ENCODE peak calls at places on chromosomes 7 and 10, in five cellular contexts. One of them, this sample, is unnamed.
A peak's percentile ranks its signal among the peaks of the same experiment; 100 is the strongest.

GRCh38 chr7:138891446-138891810 is 89.8 kb downstream of the KIAA1549 start:
- DNase-seq in neural progenitor cell: no peak
- DNase-seq in right atrium auricular region: no peak
- DNase-seq in GM12878: no peak
- DNase-seq in lower lobe of right lung: no peak
- DNase-seq in this sample: no peak

GRCh38 chr7:156927571-156928405 is 21.7 kb upstream of the NOM1 start:
- DNase-seq in neural progenitor cell: no peak
- DNase-seq in right atrium auricular region: no peak
- DNase-seq in GM12878: no peak
- DNase-seq in lower lobe of right lung: no peak
- DNase-seq in this sample: no peak

GRCh38 chr10:44385726-44386438 is 985 bp upstream of the CXCL12 start:
- DNase-seq in lower lobe of right lung: no peak
- DNase-seq in GM12878: no peak
- DNase-seq in neural progenitor cell: peak; percentile 38
- DNase-seq in right atrium auricular region: peak; percentile 58
- DNase-seq in this sample: peak; percentile 18

GRCh38 chr7:117319211-117319610 is 3.6 kb downstream of the WNT2 start:
- DNase-seq in GM12878: no peak
- DNase-seq in lower lobe of right lung: no peak
- DNase-seq in right atrium auricular region: no peak
- DNase-seq in neural progenitor cell: no peak
- DNase-seq in this sample: no peak

GRCh38 chr10:85859859-85860258 is 506.7 kb downstream of the GRID1 start:
- DNase-seq in right atrium auricular region: no peak
- DNase-seq in lower lobe of right lung: no peak
- DNase-seq in GM12878: no peak
- DNase-seq in neural progenitor cell: no peak
- DNase-seq in this sample: no peak

GRCh38 chr7:134212576-134213546 is 85.7 kb downstream of the LRGUK start:
- DNase-seq in lower lobe of right lung: peak; percentile 66
- DNase-seq in right atrium auricular region: no peak
- DNase-seq in neural progenitor cell: no peak
- DNase-seq in GM12878: no peak
- DNase-seq in this sample: no peak

GRCh38 chr7:101108330-101108857 is 18.5 kb upstream of the SERPINE1 start:
- DNase-seq in GM12878: peak; percentile 51
- DNase-seq in right atrium auricular region: peak; percentile 76
- DNase-seq in neural progenitor cell: peak; percentile 60
- DNase-seq in lower lobe of right lung: peak; percentile 67
- DNase-seq in this sample: peak; percentile 76

GRCh38 chr7:33805630-33806233 is 99.6 kb upstream of the BMPER start:
- DNase-seq in lower lobe of right lung: no peak
- DNase-seq in right atrium auricular region: no peak
- DNase-seq in neural progenitor cell: no peak
- DNase-seq in GM12878: no peak
- DNase-seq in this sample: no peak

GRCh38 chr7:122691569-122692235 is 7.2 kb downstream of the RNF133 start:
- DNase-seq in neural progenitor cell: no peak
- DNase-seq in GM12878: no peak
- DNase-seq in right atrium auricular region: no peak
- DNase-seq in lower lobe of right lung: no peak
- DNase-seq in this sample: no peak

GRCh38 chr10:58807631-58808024 is 295.0 kb downstream of the BICC1 start:
- DNase-seq in right atrium auricular region: no peak
- DNase-seq in GM12878: no peak
- DNase-seq in lower lobe of right lung: no peak
- DNase-seq in neural progenitor cell: no peak
- DNase-seq in this sample: no peak

GRCh38 chr10:79055100-79055782 is 13.5 kb upstream of the ZMIZ1 start:
- DNase-seq in neural progenitor cell: no peak
- DNase-seq in right atrium auricular region: no peak
- DNase-seq in GM12878: no peak
- DNase-seq in lower lobe of right lung: peak; percentile 9
- DNase-seq in this sample: no peak

GRCh38 chr7:107563761-107564552 is at the start of the genes COG5 and DUS4L:
- DNase-seq in neural progenitor cell: peak; percentile 91
- DNase-seq in GM12878: peak; percentile 34
- DNase-seq in lower lobe of right lung: peak; percentile 87
- DNase-seq in right atrium auricular region: peak; percentile 77
- DNase-seq in this sample: peak; percentile 89

GRCh38 chr10:48609441-48609840 is 4.6 kb upstream of the ARHGAP22 start:
- DNase-seq in GM12878: no peak
- DNase-seq in right atrium auricular region: no peak
- DNase-seq in lower lobe of right lung: no peak
- DNase-seq in neural progenitor cell: no peak
- DNase-seq in this sample: no peak

GRCh38 chr10:132897516-132898381 is 44.6 kb downstream of the CFAP46 start:
- DNase-seq in right atrium auricular region: no peak
- DNase-seq in neural progenitor cell: no peak
- DNase-seq in GM12878: no peak
- DNase-seq in lower lobe of right lung: no peak
- DNase-seq in this sample: no peak

GRCh38 chr10:30781571-30782542 is 152.3 kb upstream of the LYZL2 start:
- DNase-seq in right atrium auricular region: no peak
- DNase-seq in lower lobe of right lung: no peak
- DNase-seq in GM12878: no peak
- DNase-seq in neural progenitor cell: peak; percentile 42
- DNase-seq in this sample: no peak

GRCh38 chr10:110165867-110166266 is 41.5 kb upstream of the MXI1 start:
- DNase-seq in lower lobe of right lung: no peak
- DNase-seq in right atrium auricular region: no peak
- DNase-seq in GM12878: no peak
- DNase-seq in neural progenitor cell: no peak
- DNase-seq in this sample: no peak

GRCh38 chr10:43264324-43264986 is 2.4 kb downstream of the RASGEF1A start:
- DNase-seq in right atrium auricular region: peak; percentile 51
- DNase-seq in neural progenitor cell: no peak
- DNase-seq in GM12878: no peak
- DNase-seq in lower lobe of right lung: no peak
- DNase-seq in this sample: no peak

GRCh38 chr10:28910960-28911359 is 233.6 kb downstream of the BAMBI start:
- DNase-seq in lower lobe of right lung: no peak
- DNase-seq in right atrium auricular region: no peak
- DNase-seq in neural progenitor cell: no peak
- DNase-seq in GM12878: no peak
- DNase-seq in this sample: no peak

GRCh38 chr10:3482200-3482993 is 302.6 kb downstream of the KLF6 start:
- DNase-seq in lower lobe of right lung: no peak
- DNase-seq in neural progenitor cell: peak; percentile 85
- DNase-seq in right atrium auricular region: peak; percentile 80
- DNase-seq in GM12878: peak; percentile 51
- DNase-seq in this sample: no peak

GRCh38 chr7:101666293-101666692 is 37.2 kb upstream of the MYL10 start:
- DNase-seq in right atrium auricular region: no peak
- DNase-seq in GM12878: no peak
- DNase-seq in neural progenitor cell: no peak
- DNase-seq in lower lobe of right lung: no peak
- DNase-seq in this sample: no peak

GRCh38 chr10:113301342-113301984 is 251.4 kb upstream of the HABP2 start:
- DNase-seq in GM12878: no peak
- DNase-seq in right atrium auricular region: no peak
- DNase-seq in lower lobe of right lung: no peak
- DNase-seq in neural progenitor cell: no peak
- DNase-seq in this sample: no peak

GRCh38 chr7:93944673-93945072 is 23.1 kb downstream of the GNG11 start:
- DNase-seq in neural progenitor cell: no peak
- DNase-seq in lower lobe of right lung: no peak
- DNase-seq in GM12878: no peak
- DNase-seq in right atrium auricular region: no peak
- DNase-seq in this sample: no peak

GRCh38 chr7:633381-634018 is 93.0 kb upstream of the DNAAF5 start:
- DNase-seq in GM12878: no peak
- DNase-seq in right atrium auricular region: no peak
- DNase-seq in neural progenitor cell: no peak
- DNase-seq in lower lobe of right lung: no peak
- DNase-seq in this sample: no peak

GRCh38 chr10:119006451-119007210 is 22.9 kb upstream of the NANOS1 start:
- DNase-seq in GM12878: no peak
- DNase-seq in right atrium auricular region: peak; percentile 77
- DNase-seq in lower lobe of right lung: no peak
- DNase-seq in neural progenitor cell: no peak
- DNase-seq in this sample: no peak

GRCh38 chr7:139830779-139831498 is 1.9 kb downstream of the TBXAS1 start:
- DNase-seq in GM12878: no peak
- DNase-seq in lower lobe of right lung: no peak
- DNase-seq in neural progenitor cell: no peak
- DNase-seq in right atrium auricular region: no peak
- DNase-seq in this sample: peak; percentile 46

GRCh38 chr7:151088019-151088855 is 2.0 kb downstream of the AGAP3 start:
- DNase-seq in neural progenitor cell: peak; percentile 37
- DNase-seq in lower lobe of right lung: no peak
- DNase-seq in right atrium auricular region: no peak
- DNase-seq in GM12878: no peak
- DNase-seq in this sample: no peak

GRCh38 chr10:96017227-96017687 is 26.1 kb upstream of the CCNJ start:
- DNase-seq in right atrium auricular region: no peak
- DNase-seq in neural progenitor cell: peak; percentile 70
- DNase-seq in GM12878: peak; percentile 32
- DNase-seq in lower lobe of right lung: no peak
- DNase-seq in this sample: peak; percentile 9

GRCh38 chr10:50310560-50311174 is 59.4 kb upstream of the ASAH2 start:
- DNase-seq in neural progenitor cell: peak; percentile 37
- DNase-seq in right atrium auricular region: no peak
- DNase-seq in lower lobe of right lung: no peak
- DNase-seq in GM12878: no peak
- DNase-seq in this sample: peak; percentile 7

GRCh38 chr7:92330835-92331438 is 85.2 kb downstream of the ANKIB1 start:
- DNase-seq in lower lobe of right lung: no peak
- DNase-seq in GM12878: no peak
- DNase-seq in neural progenitor cell: no peak
- DNase-seq in right atrium auricular region: no peak
- DNase-seq in this sample: no peak
- TF ChIP-seq CTCF in lower lobe of right lung: no peak
- TF ChIP-seq CTCF in GM12878: no peak
- TF ChIP-seq CTCF in neural progenitor cell: no peak
- TF ChIP-seq CTCF in right atrium auricular region: no peak
- TF ChIP-seq CTCF in this sample: no peak

DNA sequence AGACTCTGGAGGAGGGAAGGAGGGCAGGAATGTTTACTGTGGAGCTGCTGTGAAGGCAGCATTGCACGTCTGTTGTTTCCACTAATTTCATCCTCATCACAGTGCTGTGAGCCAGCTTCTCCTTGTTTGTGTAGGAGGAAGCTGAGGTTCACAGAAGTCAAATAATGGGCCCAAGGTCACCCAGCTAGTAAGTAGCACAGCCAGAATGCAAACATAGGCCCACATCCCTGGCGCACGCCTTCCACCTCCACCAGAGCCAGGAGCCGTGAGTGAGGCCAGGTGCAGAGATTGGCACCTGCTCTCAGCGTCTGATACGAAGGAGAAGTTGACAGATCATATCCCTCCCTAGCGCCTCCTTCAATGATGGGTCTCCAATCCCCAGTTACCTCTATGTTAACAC is 93.6 kb downstream of the HTR5A start:
- DNase-seq in GM12878: no peak
- DNase-seq in right atrium auricular region: no peak
- DNase-seq in neural progenitor cell: no peak
- DNase-seq in lower lobe of right lung: no peak
- DNase-seq in this sample: no peak
- H3K4me3 ChIP-seq in GM12878: no peak overlapping the region
- H3K4me3 ChIP-seq in right atrium auricular region: no peak overlapping the region
- H3K4me3 ChIP-seq in neural progenitor cell: no peak overlapping the region
- H3K4me3 ChIP-seq in lower lobe of right lung: no peak overlapping the region
- H3K4me3 ChIP-seq in this sample: no peak overlapping the region

DNA sequence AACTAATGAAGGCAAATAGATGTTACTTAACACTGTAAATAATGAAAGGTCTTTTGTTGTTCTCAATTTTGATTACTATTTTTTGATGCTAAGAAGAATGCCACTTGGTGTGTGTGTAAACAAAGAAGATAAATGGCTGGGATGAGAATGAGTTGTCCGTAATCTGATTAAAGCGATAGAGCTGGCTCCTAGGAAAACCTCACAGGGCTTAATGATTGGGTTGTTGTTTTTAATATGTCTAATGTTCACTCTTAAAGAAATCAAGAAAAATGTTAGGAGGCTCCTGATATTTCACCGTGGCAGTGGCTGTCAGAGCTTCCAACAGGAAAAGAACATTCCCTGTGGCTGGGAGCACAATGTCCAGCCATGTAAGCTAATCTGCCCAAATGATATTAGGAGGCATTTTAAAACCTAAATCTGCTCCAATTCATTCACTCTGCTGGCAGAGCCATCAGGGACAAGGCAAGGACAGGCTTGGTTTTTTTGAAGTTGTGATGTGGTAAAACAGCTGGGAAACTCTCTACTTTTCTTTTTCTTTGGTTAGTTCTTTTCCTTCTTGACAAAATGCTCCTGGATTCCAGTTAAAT is 243.9 kb downstream of the SNX10 start:
- DNase-seq in neural progenitor cell: no peak
- DNase-seq in right atrium auricular region: no peak
- DNase-seq in GM12878: no peak
- DNase-seq in lower lobe of right lung: no peak
- DNase-seq in this sample: no peak
- H3K27me3 ChIP-seq in neural progenitor cell: no peaks in the 10 kb centered on the region
- H3K27me3 ChIP-seq in right atrium auricular region: peaks cover 4% of the 10 kb centered on the region
- H3K27me3 ChIP-seq in GM12878: peaks cover 2% of the 10 kb centered on the region
- H3K27me3 ChIP-seq in lower lobe of right lung: no peaks in the 10 kb centered on the region
- H3K27me3 ChIP-seq in this sample: no peaks in the 10 kb centered on the region

GRCh38 chr7:104098890-104099289 is 108.9 kb downstream of the ORC5 start:
- DNase-seq in right atrium auricular region: no peak
- DNase-seq in neural progenitor cell: no peak
- DNase-seq in lower lobe of right lung: no peak
- DNase-seq in GM12878: no peak
- DNase-seq in this sample: no peak

GRCh38 chr7:104093127-104093526 is 103.7 kb upstream of the RELN start:
- DNase-seq in right atrium auricular region: no peak
- DNase-seq in lower lobe of right lung: no peak
- DNase-seq in GM12878: no peak
- DNase-seq in neural progenitor cell: no peak
- DNase-seq in this sample: no peak

GRCh38 chr7:104096683-104097082 is 107.2 kb upstream of the RELN start:
- DNase-seq in GM12878: no peak
- DNase-seq in right atrium auricular region: no peak
- DNase-seq in neural progenitor cell: peak; percentile 9
- DNase-seq in lower lobe of right lung: no peak
- DNase-seq in this sample: no peak
- TF ChIP-seq CTCF in GM12878: no peak
- TF ChIP-seq CTCF in right atrium auricular region: no peak
- TF ChIP-seq CTCF in neural progenitor cell: no peak
- TF ChIP-seq CTCF in lower lobe of right lung: no peak
- TF ChIP-seq CTCF in this sample: peak; percentile 40

DNA sequence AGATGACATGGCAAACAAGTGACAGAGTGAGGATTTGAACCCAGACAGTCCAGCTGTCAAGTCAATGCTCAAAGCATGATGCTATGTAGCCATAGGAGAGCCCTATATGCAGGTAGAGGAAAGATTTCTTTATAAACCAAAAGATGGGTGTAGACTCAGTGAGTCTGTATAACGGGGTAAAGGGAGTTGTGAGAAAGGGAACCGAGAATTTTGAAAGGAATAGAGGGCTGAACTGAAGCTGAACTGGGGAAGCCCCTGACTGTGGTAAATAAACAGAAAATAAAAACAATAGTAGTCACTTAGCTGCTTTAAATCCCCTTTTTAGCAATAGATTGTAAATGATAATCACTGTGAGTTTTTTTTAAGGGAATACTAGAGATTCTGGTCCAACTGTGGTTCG is 393.6 kb downstream of the GFRA1 start:
- DNase-seq in neural progenitor cell: no peak
- DNase-seq in lower lobe of right lung: no peak
- DNase-seq in right atrium auricular region: no peak
- DNase-seq in GM12878: peak; percentile 2
- DNase-seq in this sample: no peak
- H3K4me3 ChIP-seq in neural progenitor cell: no peak overlapping the region
- H3K4me3 ChIP-seq in lower lobe of right lung: no peak overlapping the region
- H3K4me3 ChIP-seq in right atrium auricular region: no peak overlapping the region
- H3K4me3 ChIP-seq in GM12878: no peak overlapping the region
- H3K4me3 ChIP-seq in this sample: no peak overlapping the region